ENCODE peak calls at places on chromosomes 3 and 15, in nine cellular contexts. A, T, P, Y, R, F, I, G and H are unnamed samples.

GRCh38 chr3:88298189-88298588 is 148.4 kb downstream of the C3orf38 start:
- DNase-seq in I (no peak), Y (no peak), P (no peak), A (no peak), G (no peak), F (no peak), R (no peak), T (no peak), H (no peak)

GRCh38 chr15:63495780-63496179 is 8.6 kb upstream of the USP3 start:
- DNase-seq in P (no peak), I (no peak), Y (no peak), T (no peak), A (no peak), R (no peak), F (no peak), G (no peak), H (peak; percentile 40)

GRCh38 chr15:58523634-58524033 is 91.8 kb downstream of the LIPC start:
- DNase-seq in P (no peak), A (peak; percentile 29), G (no peak), F (no peak), Y (no peak), I (no peak), R (no peak), T (no peak), H (no peak)

GRCh38 chr15:41814534-41814933 is 13.4 kb upstream of the JMJD7 start:
- DNase-seq in P (no peak), Y (no peak), F (no peak), G (no peak), A (no peak), I (no peak), T (no peak), R (no peak), H (no peak)

GRCh38 chr3:72312339-72312738 is 527.4 kb upstream of the PROK2 start:
- DNase-seq in F (no peak), G (no peak), R (no peak), I (no peak), Y (no peak), P (no peak), T (no peak), A (no peak), H (no peak)

GRCh38 chr3:182183716-182184430 is 472.1 kb downstream of the SOX2 start:
- DNase-seq in F (no peak), Y (no peak), A (no peak), I (no peak), R (no peak), P (no peak), T (no peak), G (no peak), H (no peak)

GRCh38 chr3:101903426-101903825 is 54.1 kb downstream of the NFKBIZ start:
- DNase-seq in T (no peak), G (no peak), A (no peak), I (no peak), F (no peak), P (no peak), Y (no peak), R (no peak), H (no peak)

GRCh38 chr3:64853456-64853855 is 165.7 kb upstream of the ADAMTS9 start:
- DNase-seq in Y (no peak), I (no peak), G (no peak), P (no peak), T (no peak), A (no peak), F (no peak), R (no peak), H (no peak)

GRCh38 chr3:183816681-183817080 is 8.7 kb downstream of the MAP6D1 start:
- DNase-seq in G (no peak), Y (no peak), P (no peak), F (no peak), R (no peak), A (no peak), T (no peak), I (no peak), H (no peak)

GRCh38 chr15:96320703-96321421 is 9.6 kb upstream of the NR2F2 start:
- DNase-seq in I (no peak), Y (no peak), P (no peak), R (no peak), A (peak; percentile 56), T (no peak), G (no peak), F (no peak), H (no peak)

GRCh38 chr3:190249414-190249813 is 72.8 kb downstream of the CLDN1 start:
- DNase-seq in T (no peak), I (no peak), P (no peak), A (no peak), G (no peak), R (no peak), Y (no peak), F (no peak), H (no peak)
- TF ChIP-seq CTCF in T (no peak), I (no peak), P (no peak), A (peak; percentile 60), G (no peak), R (no peak), Y (no peak), F (no peak), H (no peak)

GRCh38 chr3:13424865-13425605 is 4.9 kb upstream of the NUP210 start:
- DNase-seq in P (no peak), G (no peak), A (no peak), Y (no peak), I (no peak), T (no peak), R (no peak), F (no peak), H (no peak)

GRCh38 chr3:13424111-13424844 is 4.2 kb upstream of the NUP210 start:
- DNase-seq in T (no peak), A (no peak), R (no peak), P (no peak), I (no peak), F (no peak), G (no peak), Y (no peak), H (no peak)

GRCh38 chr3:13420051-13420816 is at the start of gene NUP210:
- DNase-seq in A (peak; percentile 81), I (peak; percentile 78), G (no peak), F (peak; percentile 35), T (peak; percentile 50), Y (peak; percentile 70), P (no peak), R (peak; percentile 37), H (peak; percentile 67)

GRCh38 chr3:13419356-13420050 is 619 bp downstream of the NUP210 start:
- DNase-seq in G (peak; percentile 46), P (no peak), I (peak; percentile 71), T (peak; percentile 60), Y (peak; percentile 77), F (peak; percentile 55), R (peak; percentile 41), A (peak; percentile 80), H (peak; percentile 45)

DNA sequence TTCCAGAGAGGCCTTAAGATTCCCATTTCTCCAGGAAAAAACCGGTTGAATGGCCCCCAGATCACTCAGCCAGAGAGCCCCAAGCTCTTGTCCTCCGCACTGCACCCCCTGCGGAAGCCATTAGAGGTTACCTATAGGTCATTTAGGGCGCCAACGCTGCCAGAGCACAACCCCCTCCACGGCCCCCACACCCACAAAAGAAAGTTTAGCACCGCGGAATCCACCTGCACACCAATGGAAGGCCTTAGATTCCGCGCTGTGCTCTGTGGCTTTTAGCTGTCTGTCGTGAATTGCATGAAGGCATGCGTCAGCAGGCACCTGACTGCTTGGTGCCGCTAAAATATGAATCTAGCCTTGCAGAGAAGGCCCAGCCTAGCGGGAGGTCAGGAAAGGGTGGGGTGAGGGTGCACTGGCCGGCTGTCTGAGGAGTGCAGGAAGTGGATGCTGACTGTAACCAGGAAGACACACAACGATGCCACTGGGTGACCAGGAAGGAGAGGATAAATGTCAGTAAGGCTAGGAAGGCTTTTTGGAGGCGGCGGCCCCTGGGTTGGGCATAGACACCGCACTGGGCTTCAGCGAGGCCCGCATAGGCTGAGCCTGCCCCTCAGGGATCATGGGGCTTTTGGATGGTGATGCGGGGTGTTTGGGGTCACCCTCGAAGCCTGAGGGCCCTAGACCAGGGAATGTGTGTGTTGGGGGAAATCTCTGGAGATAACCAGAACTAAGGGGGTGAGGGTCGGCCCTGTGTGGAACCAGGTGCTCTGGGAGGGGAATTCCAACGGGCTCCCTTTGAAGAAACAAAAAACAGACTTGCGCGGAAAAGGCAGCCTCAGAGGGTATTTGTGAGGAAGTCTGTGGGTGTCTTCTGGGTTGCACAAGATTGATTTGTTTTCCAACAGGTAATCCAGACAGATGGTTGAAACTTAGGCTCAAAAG is 964 bp upstream of the NUP210 start:
- DNase-seq in Y (peak; percentile 74), I (no peak), G (peak; percentile 67), R (no peak), T (no peak), A (peak; percentile 65), F (no peak), P (no peak), H (no peak)
- H3K4me1 ChIP-seq in Y (peaks cover 24% of the 10 kb centered on the region), I (peaks cover 18% of the 10 kb centered on the region), G (peaks cover 42% of the 10 kb centered on the region), R (peaks cover 9% of the 10 kb centered on the region), T (peaks cover 32% of the 10 kb centered on the region), A (no peaks in the 10 kb centered on the region), F (peaks cover 5% of the 10 kb centered on the region), P (peaks cover 7% of the 10 kb centered on the region), H (no peaks in the 10 kb centered on the region)

GRCh38 chr3:189278211-189278610 is 106.4 kb downstream of the TPRG1 start:
- DNase-seq in G (no peak), Y (no peak), I (no peak), R (no peak), A (no peak), F (no peak), T (no peak), P (no peak), H (no peak)
- H3K4me3 ChIP-seq in G (no peak overlapping the region), Y (no peak overlapping the region), I (no peak overlapping the region), R (no peak overlapping the region), A (no peak overlapping the region), F (no peak overlapping the region), T (no peak overlapping the region), P (no peak overlapping the region), H (no peak overlapping the region)

GRCh38 chr3:16248556-16248955 is 16.2 kb downstream of the DPH3 start:
- DNase-seq in Y (no peak), P (no peak), R (no peak), T (no peak), F (no peak), I (no peak), G (no peak), A (no peak), H (no peak)

GRCh38 chr3:16252243-16252978 is 12.3 kb downstream of the DPH3 start:
- DNase-seq in F (no peak), T (no peak), R (no peak), P (no peak), Y (no peak), G (no peak), A (no peak), I (peak; percentile 75), H (no peak)

GRCh38 chr3:16251316-16252085 is 13.2 kb downstream of the DPH3 start:
- DNase-seq in G (no peak), R (no peak), T (no peak), A (no peak), F (no peak), P (no peak), Y (no peak), I (no peak), H (no peak)

GRCh38 chr3:16247282-16248058 is 17.3 kb downstream of the DPH3 start:
- DNase-seq in T (peak; percentile 79), A (peak; percentile 91), I (peak; percentile 92), R (peak; percentile 75), G (peak; percentile 54), F (peak; percentile 92), Y (peak; percentile 83), P (peak; percentile 91), H (peak; percentile 65)

DNA sequence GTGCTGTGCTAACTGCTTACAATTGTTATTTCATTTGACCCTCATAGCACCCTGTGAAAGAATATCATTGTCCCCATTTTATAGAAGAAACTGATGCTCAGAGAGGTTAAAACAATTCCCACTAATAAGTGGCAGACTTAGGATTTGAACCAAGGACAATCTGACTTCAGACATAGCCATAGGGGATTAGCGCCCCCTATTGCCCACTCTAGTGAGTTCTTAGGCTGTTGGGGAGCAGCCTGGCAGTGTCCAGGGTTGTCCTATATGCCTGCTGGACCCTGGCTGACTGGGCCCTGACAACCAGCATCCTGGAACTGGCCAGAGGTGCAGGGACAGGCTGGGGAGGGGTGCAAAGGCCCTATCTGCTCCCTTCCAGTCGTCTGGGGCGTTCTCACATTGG is 15.4 kb downstream of the DPH3 start:
- DNase-seq in F (no peak), I (no peak), G (no peak), T (no peak), Y (no peak), A (peak; percentile 85), R (no peak), P (no peak), H (peak; percentile 33)
- TF ChIP-seq CTCF in F (no peak), I (peak; percentile 22), G (no peak), T (no peak), Y (peak; percentile 24), A (peak; percentile 83), R (no peak), P (no peak), H (peak; percentile 44)